ENCODE peak calls at places on chromosomes 1 and 21, in five cellular contexts. One of them, this sample, is unnamed.

GRCh38 chr1:203443296-203443695 is 32.3 kb upstream of the PRELP start:
- DNase-seq in left ventricle myocardium inferior: no peak
- DNase-seq in stimulated activated CD4-positive, alpha-beta T cell treated with anti-CD3 and anti-CD28 coated beads, Interleukin-1b, Interleukin-23, amount 100 ng/mL, for 24 hours: no peak
- DNase-seq in nephron progenitor cell: no peak
- DNase-seq in stimulated activated CD8-positive, alpha-beta memory T cell treated with anti-CD3 and anti-CD28 coated beads, Interleukin-2, amount 100 ng/mL, for 48 hours: no peak
- DNase-seq in this sample: no peak

GRCh38 chr21:33458861-33459260 is 20.9 kb downstream of the TMEM50B start:
- DNase-seq in left ventricle myocardium inferior: no peak
- DNase-seq in stimulated activated CD4-positive, alpha-beta T cell treated with anti-CD3 and anti-CD28 coated beads, Interleukin-1b, Interleukin-23, amount 100 ng/mL, for 24 hours: no peak
- DNase-seq in nephron progenitor cell: no peak
- DNase-seq in stimulated activated CD8-positive, alpha-beta memory T cell treated with anti-CD3 and anti-CD28 coated beads, Interleukin-2, amount 100 ng/mL, for 48 hours: no peak
- DNase-seq in this sample: no peak

GRCh38 chr1:234611799-234612351 is 1.9 kb upstream of the IRF2BP2 start:
- DNase-seq in left ventricle myocardium inferior: peak
- DNase-seq in stimulated activated CD4-positive, alpha-beta T cell treated with anti-CD3 and anti-CD28 coated beads, Interleukin-1b, Interleukin-23, amount 100 ng/mL, for 24 hours: no peak
- DNase-seq in nephron progenitor cell: no peak
- DNase-seq in stimulated activated CD8-positive, alpha-beta memory T cell treated with anti-CD3 and anti-CD28 coated beads, Interleukin-2, amount 100 ng/mL, for 48 hours: no peak
- DNase-seq in this sample: peak

GRCh38 chr1:41072051-41072450 is 50.5 kb upstream of the SLFNL1 start:
- DNase-seq in left ventricle myocardium inferior: no peak
- DNase-seq in stimulated activated CD4-positive, alpha-beta T cell treated with anti-CD3 and anti-CD28 coated beads, Interleukin-1b, Interleukin-23, amount 100 ng/mL, for 24 hours: no peak
- DNase-seq in nephron progenitor cell: no peak
- DNase-seq in stimulated activated CD8-positive, alpha-beta memory T cell treated with anti-CD3 and anti-CD28 coated beads, Interleukin-2, amount 100 ng/mL, for 48 hours: no peak
- DNase-seq in this sample: no peak

GRCh38 chr1:25021586-25022215 is 91.6 kb upstream of the RUNX3 start:
- DNase-seq in left ventricle myocardium inferior: no peak
- DNase-seq in stimulated activated CD4-positive, alpha-beta T cell treated with anti-CD3 and anti-CD28 coated beads, Interleukin-1b, Interleukin-23, amount 100 ng/mL, for 24 hours: no peak
- DNase-seq in nephron progenitor cell: no peak
- DNase-seq in stimulated activated CD8-positive, alpha-beta memory T cell treated with anti-CD3 and anti-CD28 coated beads, Interleukin-2, amount 100 ng/mL, for 48 hours: no peak
- DNase-seq in this sample: no peak

GRCh38 chr1:41464886-41465285 is 19.6 kb downstream of the EDN2 start:
- DNase-seq in left ventricle myocardium inferior: no peak
- DNase-seq in stimulated activated CD4-positive, alpha-beta T cell treated with anti-CD3 and anti-CD28 coated beads, Interleukin-1b, Interleukin-23, amount 100 ng/mL, for 24 hours: no peak
- DNase-seq in nephron progenitor cell: no peak
- DNase-seq in stimulated activated CD8-positive, alpha-beta memory T cell treated with anti-CD3 and anti-CD28 coated beads, Interleukin-2, amount 100 ng/mL, for 48 hours: no peak
- DNase-seq in this sample: no peak

GRCh38 chr1:165903672-165904071 is 76.3 kb downstream of the UCK2 start:
- DNase-seq in left ventricle myocardium inferior: no peak
- DNase-seq in stimulated activated CD4-positive, alpha-beta T cell treated with anti-CD3 and anti-CD28 coated beads, Interleukin-1b, Interleukin-23, amount 100 ng/mL, for 24 hours: no peak
- DNase-seq in nephron progenitor cell: no peak
- DNase-seq in stimulated activated CD8-positive, alpha-beta memory T cell treated with anti-CD3 and anti-CD28 coated beads, Interleukin-2, amount 100 ng/mL, for 48 hours: no peak
- DNase-seq in this sample: no peak

GRCh38 chr21:39625211-39625895 is 12.6 kb downstream of the B3GALT5 start:
- DNase-seq in left ventricle myocardium inferior: no peak
- DNase-seq in stimulated activated CD4-positive, alpha-beta T cell treated with anti-CD3 and anti-CD28 coated beads, Interleukin-1b, Interleukin-23, amount 100 ng/mL, for 24 hours: no peak
- DNase-seq in nephron progenitor cell: no peak
- DNase-seq in stimulated activated CD8-positive, alpha-beta memory T cell treated with anti-CD3 and anti-CD28 coated beads, Interleukin-2, amount 100 ng/mL, for 48 hours: no peak
- DNase-seq in this sample: no peak

GRCh38 chr1:214568328-214568727 is 16.9 kb upstream of the PTPN14 start:
- DNase-seq in left ventricle myocardium inferior: no peak
- DNase-seq in stimulated activated CD4-positive, alpha-beta T cell treated with anti-CD3 and anti-CD28 coated beads, Interleukin-1b, Interleukin-23, amount 100 ng/mL, for 24 hours: no peak
- DNase-seq in nephron progenitor cell: no peak
- DNase-seq in stimulated activated CD8-positive, alpha-beta memory T cell treated with anti-CD3 and anti-CD28 coated beads, Interleukin-2, amount 100 ng/mL, for 48 hours: no peak
- DNase-seq in this sample: no peak

GRCh38 chr21:42794551-42794950 is 84.8 kb downstream of the WDR4 start:
- DNase-seq in left ventricle myocardium inferior: no peak
- DNase-seq in stimulated activated CD4-positive, alpha-beta T cell treated with anti-CD3 and anti-CD28 coated beads, Interleukin-1b, Interleukin-23, amount 100 ng/mL, for 24 hours: no peak
- DNase-seq in nephron progenitor cell: no peak
- DNase-seq in stimulated activated CD8-positive, alpha-beta memory T cell treated with anti-CD3 and anti-CD28 coated beads, Interleukin-2, amount 100 ng/mL, for 48 hours: no peak
- DNase-seq in this sample: no peak

GRCh38 chr1:98143403-98143802 is 222.6 kb upstream of the DPYD start:
- DNase-seq in left ventricle myocardium inferior: no peak
- DNase-seq in stimulated activated CD4-positive, alpha-beta T cell treated with anti-CD3 and anti-CD28 coated beads, Interleukin-1b, Interleukin-23, amount 100 ng/mL, for 24 hours: no peak
- DNase-seq in nephron progenitor cell: no peak
- DNase-seq in stimulated activated CD8-positive, alpha-beta memory T cell treated with anti-CD3 and anti-CD28 coated beads, Interleukin-2, amount 100 ng/mL, for 48 hours: no peak
- DNase-seq in this sample: no peak

GRCh38 chr1:194474701-194475100 is 1288.3 kb upstream of the B3GALT2 start:
- DNase-seq in left ventricle myocardium inferior: no peak
- DNase-seq in stimulated activated CD4-positive, alpha-beta T cell treated with anti-CD3 and anti-CD28 coated beads, Interleukin-1b, Interleukin-23, amount 100 ng/mL, for 24 hours: no peak
- DNase-seq in nephron progenitor cell: no peak
- DNase-seq in stimulated activated CD8-positive, alpha-beta memory T cell treated with anti-CD3 and anti-CD28 coated beads, Interleukin-2, amount 100 ng/mL, for 48 hours: no peak
- DNase-seq in this sample: no peak

GRCh38 chr21:29181799-29182470 is 51.5 kb downstream of the MAP3K7CL start:
- DNase-seq in left ventricle myocardium inferior: no peak
- DNase-seq in stimulated activated CD4-positive, alpha-beta T cell treated with anti-CD3 and anti-CD28 coated beads, Interleukin-1b, Interleukin-23, amount 100 ng/mL, for 24 hours: no peak
- DNase-seq in nephron progenitor cell: no peak
- DNase-seq in stimulated activated CD8-positive, alpha-beta memory T cell treated with anti-CD3 and anti-CD28 coated beads, Interleukin-2, amount 100 ng/mL, for 48 hours: no peak
- DNase-seq in this sample: no peak

GRCh38 chr1:184059887-184060286 is 8.4 kb downstream of the TSEN15 start:
- DNase-seq in left ventricle myocardium inferior: no peak
- DNase-seq in stimulated activated CD4-positive, alpha-beta T cell treated with anti-CD3 and anti-CD28 coated beads, Interleukin-1b, Interleukin-23, amount 100 ng/mL, for 24 hours: no peak
- DNase-seq in nephron progenitor cell: no peak
- DNase-seq in stimulated activated CD8-positive, alpha-beta memory T cell treated with anti-CD3 and anti-CD28 coated beads, Interleukin-2, amount 100 ng/mL, for 48 hours: no peak
- DNase-seq in this sample: no peak

GRCh38 chr1:23963617-23964234 is 4.1 kb downstream of the PNRC2 start:
- DNase-seq in left ventricle myocardium inferior: no peak
- DNase-seq in stimulated activated CD4-positive, alpha-beta T cell treated with anti-CD3 and anti-CD28 coated beads, Interleukin-1b, Interleukin-23, amount 100 ng/mL, for 24 hours: no peak
- DNase-seq in nephron progenitor cell: no peak
- DNase-seq in stimulated activated CD8-positive, alpha-beta memory T cell treated with anti-CD3 and anti-CD28 coated beads, Interleukin-2, amount 100 ng/mL, for 48 hours: no peak
- DNase-seq in this sample: no peak

GRCh38 chr1:206011057-206011456 is 7.9 kb upstream of the RAB7B start:
- DNase-seq in left ventricle myocardium inferior: no peak
- DNase-seq in stimulated activated CD4-positive, alpha-beta T cell treated with anti-CD3 and anti-CD28 coated beads, Interleukin-1b, Interleukin-23, amount 100 ng/mL, for 24 hours: no peak
- DNase-seq in nephron progenitor cell: no peak
- DNase-seq in stimulated activated CD8-positive, alpha-beta memory T cell treated with anti-CD3 and anti-CD28 coated beads, Interleukin-2, amount 100 ng/mL, for 48 hours: no peak
- DNase-seq in this sample: no peak

GRCh38 chr1:198741744-198742143 is 102.9 kb downstream of the PTPRC start:
- DNase-seq in left ventricle myocardium inferior: no peak
- DNase-seq in stimulated activated CD4-positive, alpha-beta T cell treated with anti-CD3 and anti-CD28 coated beads, Interleukin-1b, Interleukin-23, amount 100 ng/mL, for 24 hours: no peak
- DNase-seq in nephron progenitor cell: no peak
- DNase-seq in stimulated activated CD8-positive, alpha-beta memory T cell treated with anti-CD3 and anti-CD28 coated beads, Interleukin-2, amount 100 ng/mL, for 48 hours: no peak
- DNase-seq in this sample: no peak

GRCh38 chr1:25355841-25356395 is 17.8 kb downstream of the TMEM50A start:
- DNase-seq in left ventricle myocardium inferior: no peak
- DNase-seq in stimulated activated CD4-positive, alpha-beta T cell treated with anti-CD3 and anti-CD28 coated beads, Interleukin-1b, Interleukin-23, amount 100 ng/mL, for 24 hours: no peak
- DNase-seq in nephron progenitor cell: no peak
- DNase-seq in stimulated activated CD8-positive, alpha-beta memory T cell treated with anti-CD3 and anti-CD28 coated beads, Interleukin-2, amount 100 ng/mL, for 48 hours: no peak
- DNase-seq in this sample: no peak

GRCh38 chr1:164636744-164637143 is 77.8 kb downstream of the PBX1 start:
- DNase-seq in left ventricle myocardium inferior: no peak
- DNase-seq in stimulated activated CD4-positive, alpha-beta T cell treated with anti-CD3 and anti-CD28 coated beads, Interleukin-1b, Interleukin-23, amount 100 ng/mL, for 24 hours: no peak
- DNase-seq in nephron progenitor cell: no peak
- DNase-seq in stimulated activated CD8-positive, alpha-beta memory T cell treated with anti-CD3 and anti-CD28 coated beads, Interleukin-2, amount 100 ng/mL, for 48 hours: no peak
- DNase-seq in this sample: no peak

GRCh38 chr1:110829955-110830553 is 42.9 kb upstream of the CD53 start:
- DNase-seq in left ventricle myocardium inferior: no peak
- DNase-seq in stimulated activated CD4-positive, alpha-beta T cell treated with anti-CD3 and anti-CD28 coated beads, Interleukin-1b, Interleukin-23, amount 100 ng/mL, for 24 hours: peak
- DNase-seq in nephron progenitor cell: peak
- DNase-seq in stimulated activated CD8-positive, alpha-beta memory T cell treated with anti-CD3 and anti-CD28 coated beads, Interleukin-2, amount 100 ng/mL, for 48 hours: no peak
- DNase-seq in this sample: no peak

GRCh38 chr1:172351347-172351746 is 69.1 kb upstream of the C1orf105 start:
- DNase-seq in left ventricle myocardium inferior: no peak
- DNase-seq in stimulated activated CD4-positive, alpha-beta T cell treated with anti-CD3 and anti-CD28 coated beads, Interleukin-1b, Interleukin-23, amount 100 ng/mL, for 24 hours: no peak
- DNase-seq in nephron progenitor cell: no peak
- DNase-seq in stimulated activated CD8-positive, alpha-beta memory T cell treated with anti-CD3 and anti-CD28 coated beads, Interleukin-2, amount 100 ng/mL, for 48 hours: no peak
- DNase-seq in this sample: no peak

GRCh38 chr21:36656138-36656537 is 42.8 kb upstream of the SIM2 start:
- DNase-seq in left ventricle myocardium inferior: no peak
- DNase-seq in stimulated activated CD4-positive, alpha-beta T cell treated with anti-CD3 and anti-CD28 coated beads, Interleukin-1b, Interleukin-23, amount 100 ng/mL, for 24 hours: no peak
- DNase-seq in nephron progenitor cell: no peak
- DNase-seq in stimulated activated CD8-positive, alpha-beta memory T cell treated with anti-CD3 and anti-CD28 coated beads, Interleukin-2, amount 100 ng/mL, for 48 hours: no peak
- DNase-seq in this sample: no peak

GRCh38 chr1:113579256-113580018 is 179.8 kb downstream of the PHTF1 start:
- DNase-seq in left ventricle myocardium inferior: no peak
- DNase-seq in stimulated activated CD4-positive, alpha-beta T cell treated with anti-CD3 and anti-CD28 coated beads, Interleukin-1b, Interleukin-23, amount 100 ng/mL, for 24 hours: no peak
- DNase-seq in nephron progenitor cell: no peak
- DNase-seq in stimulated activated CD8-positive, alpha-beta memory T cell treated with anti-CD3 and anti-CD28 coated beads, Interleukin-2, amount 100 ng/mL, for 48 hours: no peak
- DNase-seq in this sample: no peak

GRCh38 chr1:25120286-25120685 is 112.0 kb downstream of the SYF2 start:
- DNase-seq in left ventricle myocardium inferior: no peak
- DNase-seq in stimulated activated CD4-positive, alpha-beta T cell treated with anti-CD3 and anti-CD28 coated beads, Interleukin-1b, Interleukin-23, amount 100 ng/mL, for 24 hours: no peak
- DNase-seq in nephron progenitor cell: no peak
- DNase-seq in stimulated activated CD8-positive, alpha-beta memory T cell treated with anti-CD3 and anti-CD28 coated beads, Interleukin-2, amount 100 ng/mL, for 48 hours: no peak
- DNase-seq in this sample: no peak

GRCh38 chr1:196477262-196477661 is 131.0 kb downstream of the KCNT2 start:
- DNase-seq in left ventricle myocardium inferior: no peak
- DNase-seq in stimulated activated CD4-positive, alpha-beta T cell treated with anti-CD3 and anti-CD28 coated beads, Interleukin-1b, Interleukin-23, amount 100 ng/mL, for 24 hours: no peak
- DNase-seq in nephron progenitor cell: no peak
- DNase-seq in stimulated activated CD8-positive, alpha-beta memory T cell treated with anti-CD3 and anti-CD28 coated beads, Interleukin-2, amount 100 ng/mL, for 48 hours: no peak
- DNase-seq in this sample: no peak

GRCh38 chr1:230267338-230268065 is 158.6 kb downstream of the PGBD5 start:
- DNase-seq in left ventricle myocardium inferior: no peak
- DNase-seq in stimulated activated CD4-positive, alpha-beta T cell treated with anti-CD3 and anti-CD28 coated beads, Interleukin-1b, Interleukin-23, amount 100 ng/mL, for 24 hours: no peak
- DNase-seq in nephron progenitor cell: no peak
- DNase-seq in stimulated activated CD8-positive, alpha-beta memory T cell treated with anti-CD3 and anti-CD28 coated beads, Interleukin-2, amount 100 ng/mL, for 48 hours: no peak
- DNase-seq in this sample: no peak

GRCh38 chr1:7366286-7366954 is 404.7 kb upstream of the VAMP3 start:
- DNase-seq in left ventricle myocardium inferior: peak
- DNase-seq in stimulated activated CD4-positive, alpha-beta T cell treated with anti-CD3 and anti-CD28 coated beads, Interleukin-1b, Interleukin-23, amount 100 ng/mL, for 24 hours: no peak
- DNase-seq in nephron progenitor cell: no peak
- DNase-seq in stimulated activated CD8-positive, alpha-beta memory T cell treated with anti-CD3 and anti-CD28 coated beads, Interleukin-2, amount 100 ng/mL, for 48 hours: no peak
- DNase-seq in this sample: no peak

GRCh38 chr1:6285356-6285755 is 24.5 kb upstream of the GPR153 start:
- DNase-seq in left ventricle myocardium inferior: no peak
- DNase-seq in stimulated activated CD4-positive, alpha-beta T cell treated with anti-CD3 and anti-CD28 coated beads, Interleukin-1b, Interleukin-23, amount 100 ng/mL, for 24 hours: no peak
- DNase-seq in nephron progenitor cell: no peak
- DNase-seq in stimulated activated CD8-positive, alpha-beta memory T cell treated with anti-CD3 and anti-CD28 coated beads, Interleukin-2, amount 100 ng/mL, for 48 hours: no peak
- DNase-seq in this sample: no peak

GRCh38 chr21:29433366-29434059 is 134.8 kb downstream of the BACH1 start:
- DNase-seq in left ventricle myocardium inferior: no peak
- DNase-seq in stimulated activated CD4-positive, alpha-beta T cell treated with anti-CD3 and anti-CD28 coated beads, Interleukin-1b, Interleukin-23, amount 100 ng/mL, for 24 hours: no peak
- DNase-seq in nephron progenitor cell: no peak
- DNase-seq in stimulated activated CD8-positive, alpha-beta memory T cell treated with anti-CD3 and anti-CD28 coated beads, Interleukin-2, amount 100 ng/mL, for 48 hours: no peak
- DNase-seq in this sample: no peak

GRCh38 chr1:53848025-53848424 is 9.9 kb upstream of the NDC1 start:
- DNase-seq in left ventricle myocardium inferior: no peak
- DNase-seq in stimulated activated CD4-positive, alpha-beta T cell treated with anti-CD3 and anti-CD28 coated beads, Interleukin-1b, Interleukin-23, amount 100 ng/mL, for 24 hours: no peak
- DNase-seq in nephron progenitor cell: no peak
- DNase-seq in stimulated activated CD8-positive, alpha-beta memory T cell treated with anti-CD3 and anti-CD28 coated beads, Interleukin-2, amount 100 ng/mL, for 48 hours: no peak
- DNase-seq in this sample: no peak

GRCh38 chr1:66996018-66996682 is 57.8 kb downstream of the SLC35D1 start:
- DNase-seq in left ventricle myocardium inferior: no peak
- DNase-seq in stimulated activated CD4-positive, alpha-beta T cell treated with anti-CD3 and anti-CD28 coated beads, Interleukin-1b, Interleukin-23, amount 100 ng/mL, for 24 hours: peak
- DNase-seq in nephron progenitor cell: peak
- DNase-seq in stimulated activated CD8-positive, alpha-beta memory T cell treated with anti-CD3 and anti-CD28 coated beads, Interleukin-2, amount 100 ng/mL, for 48 hours: peak
- DNase-seq in this sample: no peak

GRCh38 chr1:75727571-75727970 is 3.1 kb downstream of the ACADM start:
- DNase-seq in left ventricle myocardium inferior: no peak
- DNase-seq in stimulated activated CD4-positive, alpha-beta T cell treated with anti-CD3 and anti-CD28 coated beads, Interleukin-1b, Interleukin-23, amount 100 ng/mL, for 24 hours: no peak
- DNase-seq in nephron progenitor cell: no peak
- DNase-seq in stimulated activated CD8-positive, alpha-beta memory T cell treated with anti-CD3 and anti-CD28 coated beads, Interleukin-2, amount 100 ng/mL, for 48 hours: no peak
- DNase-seq in this sample: no peak

GRCh38 chr21:38773108-38774061 is 32.3 kb upstream of the ETS2 start:
- DNase-seq in left ventricle myocardium inferior: no peak
- DNase-seq in stimulated activated CD4-positive, alpha-beta T cell treated with anti-CD3 and anti-CD28 coated beads, Interleukin-1b, Interleukin-23, amount 100 ng/mL, for 24 hours: no peak
- DNase-seq in nephron progenitor cell: no peak
- DNase-seq in stimulated activated CD8-positive, alpha-beta memory T cell treated with anti-CD3 and anti-CD28 coated beads, Interleukin-2, amount 100 ng/mL, for 48 hours: no peak
- DNase-seq in this sample: peak

GRCh38 chr1:21368514-21369289 is 71.2 kb upstream of the NBPF3 start:
- DNase-seq in left ventricle myocardium inferior: peak
- DNase-seq in stimulated activated CD4-positive, alpha-beta T cell treated with anti-CD3 and anti-CD28 coated beads, Interleukin-1b, Interleukin-23, amount 100 ng/mL, for 24 hours: peak
- DNase-seq in nephron progenitor cell: peak
- DNase-seq in stimulated activated CD8-positive, alpha-beta memory T cell treated with anti-CD3 and anti-CD28 coated beads, Interleukin-2, amount 100 ng/mL, for 48 hours: peak
- DNase-seq in this sample: peak

GRCh38 chr1:10938741-10939417 is 73.6 kb upstream of the TARDBP start:
- DNase-seq in left ventricle myocardium inferior: no peak
- DNase-seq in stimulated activated CD4-positive, alpha-beta T cell treated with anti-CD3 and anti-CD28 coated beads, Interleukin-1b, Interleukin-23, amount 100 ng/mL, for 24 hours: no peak
- DNase-seq in nephron progenitor cell: no peak
- DNase-seq in stimulated activated CD8-positive, alpha-beta memory T cell treated with anti-CD3 and anti-CD28 coated beads, Interleukin-2, amount 100 ng/mL, for 48 hours: no peak
- DNase-seq in this sample: no peak

GRCh38 chr1:93995837-93996526 is 86.8 kb upstream of the GCLM start:
- DNase-seq in left ventricle myocardium inferior: no peak
- DNase-seq in stimulated activated CD4-positive, alpha-beta T cell treated with anti-CD3 and anti-CD28 coated beads, Interleukin-1b, Interleukin-23, amount 100 ng/mL, for 24 hours: no peak
- DNase-seq in nephron progenitor cell: no peak
- DNase-seq in stimulated activated CD8-positive, alpha-beta memory T cell treated with anti-CD3 and anti-CD28 coated beads, Interleukin-2, amount 100 ng/mL, for 48 hours: no peak
- DNase-seq in this sample: no peak

GRCh38 chr1:204904228-204904810 is 33.7 kb downstream of the NFASC start:
- DNase-seq in left ventricle myocardium inferior: no peak
- DNase-seq in stimulated activated CD4-positive, alpha-beta T cell treated with anti-CD3 and anti-CD28 coated beads, Interleukin-1b, Interleukin-23, amount 100 ng/mL, for 24 hours: no peak
- DNase-seq in nephron progenitor cell: no peak
- DNase-seq in stimulated activated CD8-positive, alpha-beta memory T cell treated with anti-CD3 and anti-CD28 coated beads, Interleukin-2, amount 100 ng/mL, for 48 hours: no peak
- DNase-seq in this sample: no peak

GRCh38 chr1:211529453-211529852 is 37.5 kb upstream of the RD3 start:
- DNase-seq in left ventricle myocardium inferior: no peak
- DNase-seq in stimulated activated CD4-positive, alpha-beta T cell treated with anti-CD3 and anti-CD28 coated beads, Interleukin-1b, Interleukin-23, amount 100 ng/mL, for 24 hours: no peak
- DNase-seq in nephron progenitor cell: no peak
- DNase-seq in stimulated activated CD8-positive, alpha-beta memory T cell treated with anti-CD3 and anti-CD28 coated beads, Interleukin-2, amount 100 ng/mL, for 48 hours: no peak
- DNase-seq in this sample: no peak